ENCODE peak calls at places on chromosomes 2 and 18, in eight cellular contexts. One of them, this sample, is unnamed.

GRCh38 chr2:72932045-72932444 is 14.7 kb downstream of the EMX1 start:
- DNase-seq in pancreas: no peak
- DNase-seq in KBM-7: no peak
- DNase-seq in ELR: peak; percentile 51
- DNase-seq in Calu3: no peak
- DNase-seq in activated CD4-positive, alpha-beta T cell treated with anti-CD3 and anti-CD28 coated beads, Interleukin-2, amount 50 U/mL, for 48 hours: no peak
- DNase-seq in GOT3: no peak
- DNase-seq in NCI-H2107: no peak
- DNase-seq in this sample: no peak

GRCh38 chr2:108271691-108272253 is 16.9 kb upstream of the SULT1C2 start:
- DNase-seq in pancreas: no peak
- DNase-seq in KBM-7: no peak
- DNase-seq in ELR: peak; percentile 83
- DNase-seq in Calu3: peak; percentile 59
- DNase-seq in activated CD4-positive, alpha-beta T cell treated with anti-CD3 and anti-CD28 coated beads, Interleukin-2, amount 50 U/mL, for 48 hours: no peak
- DNase-seq in GOT3: no peak
- DNase-seq in NCI-H2107: no peak
- DNase-seq in this sample: no peak

GRCh38 chr18:59631583-59632181 is 65.5 kb downstream of the CCBE1 start:
- DNase-seq in pancreas: no peak
- DNase-seq in KBM-7: peak; percentile 40
- DNase-seq in ELR: peak; percentile 62
- DNase-seq in Calu3: peak; percentile 21
- DNase-seq in activated CD4-positive, alpha-beta T cell treated with anti-CD3 and anti-CD28 coated beads, Interleukin-2, amount 50 U/mL, for 48 hours: no peak
- DNase-seq in GOT3: no peak
- DNase-seq in NCI-H2107: no peak
- DNase-seq in this sample: no peak

GRCh38 chr2:222297600-222297935 is 1.2 kb downstream of the PAX3 start:
- DNase-seq in pancreas: no peak
- DNase-seq in KBM-7: no peak
- DNase-seq in ELR: peak; percentile 24
- DNase-seq in Calu3: no peak
- DNase-seq in activated CD4-positive, alpha-beta T cell treated with anti-CD3 and anti-CD28 coated beads, Interleukin-2, amount 50 U/mL, for 48 hours: no peak
- DNase-seq in GOT3: no peak
- DNase-seq in NCI-H2107: no peak
- DNase-seq in this sample: no peak

GRCh38 chr2:239240480-239240881 is 160.3 kb downstream of the HDAC4 start:
- DNase-seq in pancreas: no peak
- DNase-seq in KBM-7: peak; percentile 61
- DNase-seq in ELR: no peak
- DNase-seq in Calu3: no peak
- DNase-seq in activated CD4-positive, alpha-beta T cell treated with anti-CD3 and anti-CD28 coated beads, Interleukin-2, amount 50 U/mL, for 48 hours: no peak
- DNase-seq in GOT3: no peak
- DNase-seq in NCI-H2107: no peak
- DNase-seq in this sample: no peak

GRCh38 chr2:216023055-216023648 is 9.8 kb upstream of the MREG start:
- DNase-seq in pancreas: peak; percentile 11
- DNase-seq in KBM-7: peak; percentile 51
- DNase-seq in ELR: peak; percentile 69
- DNase-seq in Calu3: peak; percentile 59
- DNase-seq in activated CD4-positive, alpha-beta T cell treated with anti-CD3 and anti-CD28 coated beads, Interleukin-2, amount 50 U/mL, for 48 hours: peak; percentile 65
- DNase-seq in GOT3: no peak
- DNase-seq in NCI-H2107: no peak
- DNase-seq in this sample: no peak

GRCh38 chr2:120594856-120595685 is 140.6 kb upstream of the GLI2 start:
- DNase-seq in pancreas: no peak
- DNase-seq in KBM-7: no peak
- DNase-seq in ELR: peak; percentile 43
- DNase-seq in Calu3: peak; percentile 17
- DNase-seq in activated CD4-positive, alpha-beta T cell treated with anti-CD3 and anti-CD28 coated beads, Interleukin-2, amount 50 U/mL, for 48 hours: no peak
- DNase-seq in GOT3: no peak
- DNase-seq in NCI-H2107: no peak
- DNase-seq in this sample: no peak

GRCh38 chr2:28250006-28250405 is 142.7 kb upstream of the FOSL2 start:
- DNase-seq in pancreas: no peak
- DNase-seq in KBM-7: no peak
- DNase-seq in ELR: peak; percentile 97
- DNase-seq in Calu3: peak; percentile 28
- DNase-seq in activated CD4-positive, alpha-beta T cell treated with anti-CD3 and anti-CD28 coated beads, Interleukin-2, amount 50 U/mL, for 48 hours: no peak
- DNase-seq in GOT3: no peak
- DNase-seq in NCI-H2107: no peak
- DNase-seq in this sample: no peak

GRCh38 chr18:79804130-79804772 is 6.5 kb downstream of the KCNG2 start:
- DNase-seq in pancreas: no peak
- DNase-seq in KBM-7: no peak
- DNase-seq in ELR: no peak
- DNase-seq in Calu3: no peak
- DNase-seq in activated CD4-positive, alpha-beta T cell treated with anti-CD3 and anti-CD28 coated beads, Interleukin-2, amount 50 U/mL, for 48 hours: no peak
- DNase-seq in GOT3: no peak
- DNase-seq in NCI-H2107: no peak
- DNase-seq in this sample: no peak

GRCh38 chr2:185990861-185991525 is 252.4 kb downstream of the FSIP2 start:
- DNase-seq in pancreas: no peak
- DNase-seq in KBM-7: no peak
- DNase-seq in ELR: peak; percentile 45
- DNase-seq in Calu3: no peak
- DNase-seq in activated CD4-positive, alpha-beta T cell treated with anti-CD3 and anti-CD28 coated beads, Interleukin-2, amount 50 U/mL, for 48 hours: no peak
- DNase-seq in GOT3: no peak
- DNase-seq in NCI-H2107: no peak
- DNase-seq in this sample: no peak

GRCh38 chr2:52269696-52270485 is 1238.0 kb upstream of the NRXN1 start:
- DNase-seq in pancreas: no peak
- DNase-seq in KBM-7: no peak
- DNase-seq in ELR: peak; percentile 15
- DNase-seq in Calu3: no peak
- DNase-seq in activated CD4-positive, alpha-beta T cell treated with anti-CD3 and anti-CD28 coated beads, Interleukin-2, amount 50 U/mL, for 48 hours: no peak
- DNase-seq in GOT3: no peak
- DNase-seq in NCI-H2107: no peak
- DNase-seq in this sample: no peak

GRCh38 chr2:98036349-98037000 is 40.7 kb upstream of the TMEM131 start:
- DNase-seq in pancreas: peak; percentile 13
- DNase-seq in KBM-7: no peak
- DNase-seq in ELR: no peak
- DNase-seq in Calu3: no peak
- DNase-seq in activated CD4-positive, alpha-beta T cell treated with anti-CD3 and anti-CD28 coated beads, Interleukin-2, amount 50 U/mL, for 48 hours: no peak
- DNase-seq in GOT3: no peak
- DNase-seq in NCI-H2107: no peak
- DNase-seq in this sample: peak; percentile 13

GRCh38 chr2:58107803-58108710 is 61.5 kb downstream of the VRK2 start:
- DNase-seq in pancreas: no peak
- DNase-seq in KBM-7: no peak
- DNase-seq in ELR: peak; percentile 97
- DNase-seq in Calu3: peak; percentile 52
- DNase-seq in activated CD4-positive, alpha-beta T cell treated with anti-CD3 and anti-CD28 coated beads, Interleukin-2, amount 50 U/mL, for 48 hours: no peak
- DNase-seq in GOT3: no peak
- DNase-seq in NCI-H2107: no peak
- DNase-seq in this sample: no peak

GRCh38 chr18:23165271-23165670 is 30.0 kb downstream of the CABLES1 start:
- DNase-seq in pancreas: no peak
- DNase-seq in KBM-7: no peak
- DNase-seq in ELR: no peak
- DNase-seq in Calu3: no peak
- DNase-seq in activated CD4-positive, alpha-beta T cell treated with anti-CD3 and anti-CD28 coated beads, Interleukin-2, amount 50 U/mL, for 48 hours: no peak
- DNase-seq in GOT3: no peak
- DNase-seq in NCI-H2107: no peak
- DNase-seq in this sample: no peak

GRCh38 chr2:232339121-232340081 is 39.1 kb upstream of the ALPP start:
- DNase-seq in pancreas: no peak
- DNase-seq in KBM-7: no peak
- DNase-seq in ELR: no peak
- DNase-seq in Calu3: no peak
- DNase-seq in activated CD4-positive, alpha-beta T cell treated with anti-CD3 and anti-CD28 coated beads, Interleukin-2, amount 50 U/mL, for 48 hours: no peak
- DNase-seq in GOT3: no peak
- DNase-seq in NCI-H2107: no peak
- DNase-seq in this sample: no peak

This sample was measured in NCI-H187.